ENCODE peak calls at places on chromosomes 11 and 22, in seven cellular contexts. N is BE2C, I is uterus, G is tibial nerve, U is AG04450, W is left ventricle myocardium inferior, L is AG09309. Y is an unnamed sample.
A peak's percentile ranks its signal among the peaks of the same experiment; 100 is the strongest.

GRCh38 chr11:43268786-43269185 is 43.0 kb upstream of the API5 start:
- DNase-seq in N (no peak), I (no peak), G (no peak), U (no peak), W (no peak), L (no peak), Y (no peak)

GRCh38 chr11:57560146-57560545 is 7.3 kb downstream of the UBE2L6 start:
- DNase-seq in N (no peak), I (no peak), G (no peak), U (no peak), W (no peak), L (no peak), Y (no peak)

GRCh38 chr11:33507967-33508366 is 192.7 kb downstream of the C11orf91 start:
- DNase-seq in N (peak; percentile 9), I (no peak), G (no peak), U (no peak), W (no peak), L (no peak), Y (peak; percentile 81)

GRCh38 chr11:44630511-44631210 is 65.2 kb downstream of the CD82 start:
- DNase-seq in N (no peak), I (no peak), G (no peak), U (no peak), W (no peak), L (no peak), Y (no peak)

GRCh38 chr11:1234054-1234720 is 11.3 kb downstream of the MUC5B start:
- DNase-seq in N (peak; percentile 1), I (no peak), G (no peak), U (no peak), W (peak; percentile 11), L (no peak), Y (no peak)

GRCh38 chr11:61751384-61751783 is 1.1 kb upstream of the MYRF start:
- DNase-seq in N (no peak), I (no peak), G (no peak), U (no peak), W (no peak), L (no peak), Y (no peak)

GRCh38 chr11:129694966-129695365 is 120.7 kb upstream of the TMEM45B start:
- DNase-seq in N (no peak), I (no peak), G (no peak), U (no peak), W (no peak), L (no peak), Y (no peak)

GRCh38 chr22:33451851-33452469 is 393.8 kb upstream of the SYN3 start:
- DNase-seq in N (no peak), I (no peak), G (no peak), U (no peak), W (no peak), L (no peak), Y (no peak)

GRCh38 chr11:90847268-90847886 is 624.5 kb upstream of the CHORDC1 start:
- DNase-seq in N (no peak), I (no peak), G (no peak), U (no peak), W (no peak), L (no peak), Y (no peak)

GRCh38 chr11:102986815-102987214 is 31.3 kb upstream of the MMP13 start:
- DNase-seq in N (no peak), I (no peak), G (no peak), U (no peak), W (no peak), L (no peak), Y (peak; percentile 31)

GRCh38 chr11:129192150-129192549 is at the start of gene ARHGAP32:
- DNase-seq in N (no peak), I (no peak), G (no peak), U (no peak), W (no peak), L (no peak), Y (no peak)

GRCh38 chr11:57467508-57468157 is 7.3 kb downstream of the RTN4RL2 start:
- DNase-seq in N (no peak), I (no peak), G (no peak), U (no peak), W (no peak), L (no peak), Y (no peak)

GRCh38 chr22:27170491-27170890 is 513.1 kb downstream of the MIAT start:
- DNase-seq in N (peak; percentile 76), I (peak; percentile 67), G (no peak), U (no peak), W (no peak), L (peak; percentile 91), Y (peak; percentile 64)

GRCh38 chr22:46090051-46090591 is 60.2 kb upstream of the PPARA start:
- DNase-seq in N (peak; percentile 37), I (peak; percentile 69), G (peak; percentile 19), U (no peak), W (peak; percentile 60), L (no peak), Y (no peak)

GRCh38 chr11:70312401-70313357 is 42.2 kb downstream of the PPFIA1 start:
- DNase-seq in N (no peak), I (no peak), G (no peak), U (no peak), W (no peak), L (no peak), Y (no peak)

GRCh38 chr11:125076378-125076945 is 13.4 kb downstream of the SLC37A2 start:
- DNase-seq in N (no peak), I (no peak), G (no peak), U (no peak), W (no peak), L (no peak), Y (no peak)

GRCh38 chr11:125079151-125079877 is 16.2 kb downstream of the SLC37A2 start:
- DNase-seq in N (no peak), I (no peak), G (no peak), U (no peak), W (no peak), L (no peak), Y (no peak)

GRCh38 chr11:125079878-125080530 is 16.9 kb downstream of the SLC37A2 start:
- DNase-seq in N (no peak), I (no peak), G (no peak), U (no peak), W (no peak), L (no peak), Y (no peak)

GRCh38 chr11:125078516-125079140 is 15.5 kb downstream of the SLC37A2 start:
- DNase-seq in N (no peak), I (no peak), G (no peak), U (no peak), W (no peak), L (no peak), Y (no peak)

GRCh38 chr11:125078016-125078415 is 14.9 kb downstream of the SLC37A2 start:
- DNase-seq in N (no peak), I (no peak), G (no peak), U (no peak), W (no peak), L (no peak), Y (no peak)
- TF ChIP-seq CTCF in N (no peak), I (no peak), G (no peak), U (no peak), W (no peak), L (no peak), Y (no peak)

GRCh38 chr11:60169264-60169915 is 13.5 kb downstream of the MS4A6A start:
- DNase-seq in N (no peak), I (no peak), G (no peak), U (no peak), W (no peak), L (no peak), Y (peak; percentile 47)

GRCh38 chr11:60170566-60170965 is 12.3 kb downstream of the MS4A6A start:
- DNase-seq in N (no peak), I (no peak), G (no peak), U (no peak), W (no peak), L (no peak), Y (no peak)

GRCh38 chr11:60165946-60166345 is 16.9 kb downstream of the MS4A6A start:
- DNase-seq in N (no peak), I (no peak), G (no peak), U (no peak), W (no peak), L (no peak), Y (no peak)

GRCh38 chr11:60165538-60165937 is 17.3 kb downstream of the MS4A6A start:
- DNase-seq in N (no peak), I (no peak), G (no peak), U (no peak), W (no peak), L (no peak), Y (no peak)

DNA sequence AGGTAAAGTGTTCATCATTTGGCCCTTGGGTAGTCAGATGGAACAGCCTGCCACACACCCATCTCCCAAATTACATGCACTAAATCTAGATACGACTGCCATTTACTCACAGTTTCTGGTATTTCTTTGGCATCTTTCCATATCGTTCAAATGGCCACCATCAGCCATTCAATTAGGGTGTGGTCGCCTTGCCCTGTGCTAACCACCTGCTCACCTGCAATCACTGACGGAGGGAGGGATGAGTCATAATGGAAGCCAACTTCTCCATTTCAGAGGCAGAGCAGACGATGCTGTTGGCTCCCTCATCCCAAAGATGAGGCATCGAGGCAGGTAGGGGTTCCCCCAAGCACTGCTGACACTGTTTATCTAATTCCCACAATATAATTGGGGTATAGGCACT is 14.6 kb downstream of the MS4A6A start:
- DNase-seq in N (no peak), I (no peak), G (no peak), U (no peak), W (no peak), L (no peak), Y (no peak)
- H3K4me3 ChIP-seq in N (no peak overlapping the region), I (no peak overlapping the region), G (no peak overlapping the region), U (no peak overlapping the region), W (no peak overlapping the region), L (no peak overlapping the region), Y (no peak overlapping the region)

GRCh38 chr11:86275493-86276370 is 26.3 kb upstream of the HIKESHI start:
- DNase-seq in N (no peak), I (no peak), G (no peak), U (no peak), W (no peak), L (no peak), Y (no peak)
- TF ChIP-seq CTCF in N (peak; percentile 10), I (no peak), G (no peak), U (no peak), W (no peak), L (no peak), Y (no peak)

GRCh38 chr11:108875134-108875533 is 210.3 kb downstream of the DDX10 start:
- DNase-seq in N (no peak), I (no peak), G (no peak), U (no peak), W (no peak), L (no peak), Y (no peak)

GRCh38 chr11:108873938-108874337 is 209.1 kb downstream of the DDX10 start:
- DNase-seq in N (no peak), I (no peak), G (no peak), U (no peak), W (no peak), L (peak; percentile 59), Y (no peak)

GRCh38 chr11:108872781-108873291 is 208.0 kb downstream of the DDX10 start:
- DNase-seq in N (no peak), I (no peak), G (no peak), U (no peak), W (no peak), L (no peak), Y (no peak)

GRCh38 chr11:108871867-108872266 is 207.0 kb downstream of the DDX10 start:
- DNase-seq in N (no peak), I (no peak), G (no peak), U (no peak), W (no peak), L (no peak), Y (no peak)

DNA sequence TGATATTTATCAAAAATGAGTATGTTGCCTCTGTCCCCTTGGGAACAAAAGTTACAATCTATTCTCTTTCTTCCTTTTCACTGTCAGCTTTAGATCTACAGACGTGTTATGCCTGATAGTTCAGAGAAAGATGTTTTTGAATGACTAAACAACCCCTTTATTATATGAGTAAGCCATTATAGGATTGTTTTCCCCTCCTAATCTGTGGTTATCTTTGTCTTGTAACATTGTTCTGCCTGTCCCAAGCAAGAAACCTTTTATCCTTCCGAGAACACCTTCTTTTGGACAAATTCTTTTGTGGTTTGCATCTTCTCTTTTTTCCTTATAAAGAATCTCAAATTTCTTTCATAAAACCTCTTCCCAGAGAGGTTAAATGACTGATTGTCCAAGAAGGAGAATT is 208.4 kb downstream of the DDX10 start:
- DNase-seq in N (no peak), I (no peak), G (no peak), U (no peak), W (no peak), L (peak; percentile 73), Y (no peak)
- H3K4me3 ChIP-seq in N (no peak overlapping the region), I (no peak overlapping the region), G (no peak overlapping the region), U (no peak overlapping the region), W (no peak overlapping the region), L (no peak overlapping the region), Y (no peak overlapping the region)

Y was measured in fibroblast of pulmonary artery.